ENCODE peak calls at places on chromosome 1, in five cellular contexts. K is AG04450, Y is HFFc6, G is midbrain, S is DMS153. C is an unnamed sample.

GRCh38 chr1:22487781-22488180 is 36.1 kb downstream of the ZBTB40 start:
- DNase-seq in K (no peak), Y (no peak), G (no peak), S (no peak), C (no peak)

GRCh38 chr1:89995595-89996397 is 886 bp downstream of the ZNF326 start:
- DNase-seq in K (no peak), Y (no peak), G (peak; percentile 13), S (no peak), C (no peak)

GRCh38 chr1:15669074-15669473 is 15.0 kb upstream of the PLEKHM2 start:
- DNase-seq in K (no peak), Y (no peak), G (no peak), S (no peak), C (no peak)

GRCh38 chr1:170471310-170471839 is 60.6 kb upstream of the GORAB start:
- DNase-seq in K (no peak), Y (peak; percentile 62), G (no peak), S (no peak), C (no peak)

GRCh38 chr1:231407537-231408396 is 14.3 kb downstream of the EGLN1 start:
- DNase-seq in K (no peak), Y (no peak), G (no peak), S (no peak), C (no peak)

GRCh38 chr1:219555031-219555667 is 57.8 kb downstream of the ZC3H11B start:
- DNase-seq in K (no peak), Y (no peak), G (peak; percentile 4), S (no peak), C (no peak)

GRCh38 chr1:227845115-227845389 is 29.6 kb downstream of the PRSS38 start:
- DNase-seq in K (no peak), Y (no peak), G (no peak), S (no peak), C (no peak)

GRCh38 chr1:165117482-165117881 is 239.0 kb downstream of the LMX1A start:
- DNase-seq in K (no peak), Y (no peak), G (no peak), S (no peak), C (no peak)

GRCh38 chr1:174167404-174167803 is 8.1 kb downstream of the RABGAP1L start:
- DNase-seq in K (no peak), Y (no peak), G (no peak), S (no peak), C (no peak)

GRCh38 chr1:204566583-204566955 is 50.4 kb downstream of the MDM4 start:
- DNase-seq in K (no peak), Y (no peak), G (no peak), S (no peak), C (no peak)

GRCh38 chr1:110455151-110455550 is 4.2 kb downstream of the PROK1 start:
- DNase-seq in K (no peak), Y (no peak), G (no peak), S (no peak), C (no peak)

GRCh38 chr1:64755356-64755755 is 10.5 kb downstream of the RAVER2 start:
- DNase-seq in K (no peak), Y (no peak), G (no peak), S (no peak), C (no peak)

GRCh38 chr1:98113811-98114210 is 193.0 kb upstream of the DPYD start:
- DNase-seq in K (no peak), Y (no peak), G (no peak), S (no peak), C (no peak)

GRCh38 chr1:14982029-14982428 is 171.5 kb upstream of the TMEM51 start:
- DNase-seq in K (no peak), Y (no peak), G (no peak), S (no peak), C (no peak)

GRCh38 chr1:168921514-168922106 is 184.9 kb upstream of the ATP1B1 start:
- DNase-seq in K (no peak), Y (no peak), G (no peak), S (no peak), C (no peak)

GRCh38 chr1:204992499-204992898 is 50.5 kb upstream of the CNTN2 start:
- DNase-seq in K (no peak), Y (no peak), G (no peak), S (no peak), C (no peak)

GRCh38 chr1:6093061-6093460 is 47.4 kb downstream of the KCNAB2 start:
- DNase-seq in K (no peak), Y (no peak), G (no peak), S (no peak), C (no peak)

GRCh38 chr1:150999051-150999674 is 7.5 kb downstream of the MINDY1 start:
- DNase-seq in K (peak; percentile 37), Y (peak; percentile 60), G (peak; percentile 42), S (no peak), C (no peak)

GRCh38 chr1:153611356-153611755 is 1.6 kb downstream of the S100A16 start:
- DNase-seq in K (no peak), Y (no peak), G (no peak), S (no peak), C (no peak)

GRCh38 chr1:109641341-109641740 is 14.6 kb upstream of the GSTM4 start:
- DNase-seq in K (no peak), Y (no peak), G (no peak), S (no peak), C (no peak)

GRCh38 chr1:217586586-217586985 is 44.3 kb downstream of the GPATCH2 start:
- DNase-seq in K (no peak), Y (peak; percentile 1), G (no peak), S (no peak), C (no peak)

GRCh38 chr1:219220945-219221344 is 47.3 kb downstream of the LYPLAL1 start:
- DNase-seq in K (no peak), Y (no peak), G (no peak), S (no peak), C (peak; percentile 48)

GRCh38 chr1:89780721-89781120 is 40.1 kb upstream of the LRRC8D start:
- DNase-seq in K (no peak), Y (peak; percentile 72), G (peak; percentile 41), S (peak; percentile 64), C (no peak)

GRCh38 chr1:17923684-17924083 is 168.6 kb downstream of the ACTL8 start:
- DNase-seq in K (no peak), Y (no peak), G (no peak), S (peak; percentile 85), C (no peak)

GRCh38 chr1:145751491-145752021 is 32.3 kb downstream of the CD160 start:
- DNase-seq in K (peak; percentile 83), Y (peak; percentile 98), G (peak; percentile 56), S (no peak), C (no peak)

GRCh38 chr1:236913371-236914037 is 90.7 kb downstream of the MT1HL1 start:
- DNase-seq in K (no peak), Y (peak; percentile 54), G (no peak), S (no peak), C (no peak)

GRCh38 chr1:193754732-193755427 is 568.5 kb upstream of the B3GALT2 start:
- DNase-seq in K (no peak), Y (no peak), G (no peak), S (no peak), C (no peak)

GRCh38 chr1:179334440-179334839 is 31.3 kb upstream of the AXDND1 start:
- DNase-seq in K (no peak), Y (no peak), G (no peak), S (no peak), C (no peak)

GRCh38 chr1:100657876-100658715 is 61.4 kb upstream of the VCAM1 start:
- DNase-seq in K (no peak), Y (no peak), G (no peak), S (no peak), C (no peak)

C was measured in stimulated activated effector memory CD8-positive, alpha-beta T cell treated with anti-CD3 and anti-CD28 coated beads, Interleukin-12 subunit alpha, Interleukin-12 subunit beta, amount 100 ng/mL, for 72 hours.